ENCODE peak calls at places on chromosomes 3 and 15, in nine cellular contexts. M is adipocyte, Q is mammary epithelial cell, Z is ovary, V is heart right ventricle, F is heart left ventricle, I is IMR-90, P is cardiac fibroblast, S is astrocyte of the spinal cord. W is an unnamed sample.

GRCh38 chr15:74609938-74610301 is 5.7 kb upstream of the CLK3 start:
- DNase-seq in V (no peak), M (no peak), Q (no peak), Z (no peak), F (no peak), I (no peak), P (no peak), S (no peak), W (no peak)

GRCh38 chr15:30885814-30886213 is 17.9 kb upstream of the FAN1 start:
- DNase-seq in V (no peak), M (peak), Z (no peak), I (peak), Q (no peak), S (peak), P (peak), F (no peak), W (no peak)

GRCh38 chr3:188947401-188947982 is 224.3 kb upstream of the TPRG1 start:
- DNase-seq in Q (peak), I (peak), P (peak), M (peak), V (peak), Z (peak), S (peak), F (peak), W (peak)

GRCh38 chr3:105427332-105427731 is 60.6 kb downstream of the ALCAM start:
- DNase-seq in Q (no peak), V (no peak), F (no peak), M (no peak), I (no peak), P (no peak), Z (no peak), S (no peak), W (no peak)

GRCh38 chr3:77539014-77539413 is 499.1 kb downstream of the ROBO2 start:
- DNase-seq in S (no peak), Q (no peak), I (no peak), V (no peak), P (no peak), M (no peak), F (no peak), Z (no peak), W (no peak)

GRCh38 chr3:40843851-40844548 is 319.2 kb downstream of the ZNF621 start:
- DNase-seq in I (no peak), M (no peak), V (no peak), P (no peak), F (no peak), Q (peak), Z (peak), S (no peak), W (no peak)

GRCh38 chr3:22117091-22117490 is 366.1 kb upstream of the ZNF385D start:
- DNase-seq in P (peak), F (no peak), Q (no peak), S (no peak), I (no peak), V (no peak), Z (no peak), M (peak), W (peak)

GRCh38 chr3:8164145-8164544 is 337.5 kb upstream of the LMCD1 start:
- DNase-seq in M (no peak), Z (no peak), F (no peak), P (no peak), Q (no peak), V (no peak), S (no peak), I (no peak), W (no peak)

GRCh38 chr3:169528289-169528688 is 135.2 kb downstream of the MECOM start:
- DNase-seq in Z (no peak), V (no peak), Q (no peak), P (peak), I (peak), S (peak), F (no peak), M (peak), W (no peak)

GRCh38 chr3:26102376-26103110 is 312.7 kb downstream of the OXSM start:
- DNase-seq in Q (no peak), M (no peak), V (no peak), F (no peak), I (no peak), S (no peak), P (no peak), Z (no peak), W (no peak)

GRCh38 chr3:68915973-68916372 is 16.4 kb downstream of the TAFA4 start:
- DNase-seq in I (no peak), V (no peak), P (no peak), F (no peak), S (no peak), M (no peak), Z (no peak), Q (no peak), W (no peak)

GRCh38 chr3:16219777-16220176 is 45.0 kb downstream of the DPH3 start:
- DNase-seq in V (no peak), Q (no peak), S (no peak), P (no peak), F (no peak), Z (no peak), M (no peak), I (no peak), W (no peak)

GRCh38 chr3:189787622-189788021 is 156.4 kb downstream of the TP63 start:
- DNase-seq in F (no peak), V (no peak), S (peak), M (peak), I (peak), Z (no peak), P (peak), Q (peak), W (peak)

DNA sequence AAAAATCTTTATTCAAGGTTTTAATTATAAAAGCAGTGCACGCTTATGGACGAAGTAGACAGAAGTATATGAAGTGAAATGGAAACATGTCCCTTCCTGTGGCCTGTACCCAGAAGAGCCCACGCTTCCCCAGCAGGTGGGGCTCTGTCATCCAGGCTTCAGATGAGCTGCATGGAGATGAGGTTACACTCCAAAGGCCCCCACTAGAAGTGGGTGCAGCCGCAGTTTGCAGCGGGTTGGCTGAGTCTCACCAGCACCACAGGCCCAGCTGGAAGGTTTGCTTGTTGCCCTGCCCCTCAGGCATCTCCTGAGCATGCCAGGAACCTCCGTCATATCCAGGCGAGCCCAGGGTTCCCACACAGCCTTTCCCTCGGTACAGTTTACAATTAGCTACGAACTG is 33.1 kb downstream of the PRR20G start:
- DNase-seq in F (no peak), P (peak), S (no peak), Z (no peak), M (no peak), I (no peak), Q (peak), V (no peak), W (no peak)
- H3K4me3 ChIP-seq in F (no peak), P (no peak), S (no peak), Z (no peak), M (no peak), I (no peak), Q (no peak), V (no peak), W (no peak)

DNA sequence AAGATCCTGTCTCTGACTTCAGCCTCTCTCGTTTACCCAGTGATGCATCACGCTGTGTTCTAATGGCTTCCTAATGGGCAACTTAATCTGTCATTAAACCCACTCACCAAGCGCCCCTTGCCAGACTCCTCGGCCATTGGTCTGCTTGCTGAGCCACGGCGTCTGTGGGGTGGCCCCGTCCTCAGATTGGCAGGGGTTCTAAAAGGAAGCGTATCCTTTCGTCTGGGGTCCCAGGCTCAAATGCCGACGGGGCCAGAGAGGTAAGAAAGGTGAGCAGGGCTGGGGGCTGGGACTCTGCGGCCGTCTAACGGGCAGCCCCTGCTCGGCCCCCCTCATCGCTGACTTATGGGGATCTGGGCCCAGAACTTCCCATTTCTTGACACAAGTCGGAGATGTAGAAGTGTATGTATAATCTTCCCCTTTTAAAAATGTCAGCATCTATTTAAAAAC is 315.1 kb upstream of the PROK2 start:
- DNase-seq in S (no peak), M (no peak), F (no peak), Q (no peak), I (no peak), P (no peak), V (no peak), Z (no peak), W (no peak)
- H3K4me3 ChIP-seq in S (peak), M (peak), F (peak), Q (no peak), I (no peak), P (no peak), V (peak), Z (peak), W (peak)

GRCh38 chr3:186612721-186613636 is at the start of gene AHSG:
- DNase-seq in S (no peak), F (no peak), Q (no peak), I (no peak), Z (no peak), M (no peak), V (no peak), P (no peak), W (no peak)
- H3K4me3 ChIP-seq in S (no peak), F (no peak), Q (no peak), I (no peak), Z (no peak), M (no peak), V (no peak), P (no peak), W (no peak)

GRCh38 chr3:71919572-71919971 is 134.6 kb upstream of the PROK2 start:
- DNase-seq in Q (no peak), M (no peak), F (no peak), Z (no peak), S (no peak), P (no peak), I (no peak), V (no peak), W (no peak)

GRCh38 chr3:71912839-71913495 is 128.0 kb upstream of the PROK2 start:
- DNase-seq in Q (no peak), M (no peak), P (no peak), V (no peak), F (no peak), S (no peak), I (no peak), Z (no peak), W (no peak)

GRCh38 chr3:71916747-71917369 is 131.9 kb upstream of the PROK2 start:
- DNase-seq in P (peak), S (peak), I (peak), M (peak), F (no peak), Q (no peak), V (no peak), Z (peak), W (no peak)

GRCh38 chr3:71921036-71921435 is 136.1 kb upstream of the PROK2 start:
- DNase-seq in P (no peak), F (no peak), Q (no peak), Z (no peak), S (no peak), I (no peak), M (no peak), V (no peak), W (no peak)

GRCh38 chr3:71917540-71917939 is 132.6 kb upstream of the PROK2 start:
- DNase-seq in Z (no peak), F (no peak), I (no peak), S (no peak), Q (no peak), P (no peak), M (no peak), V (no peak), W (no peak)
- H3K4me3 ChIP-seq in Z (no peak), F (no peak), I (no peak), S (no peak), Q (no peak), P (no peak), M (no peak), V (no peak), W (no peak)

DNA sequence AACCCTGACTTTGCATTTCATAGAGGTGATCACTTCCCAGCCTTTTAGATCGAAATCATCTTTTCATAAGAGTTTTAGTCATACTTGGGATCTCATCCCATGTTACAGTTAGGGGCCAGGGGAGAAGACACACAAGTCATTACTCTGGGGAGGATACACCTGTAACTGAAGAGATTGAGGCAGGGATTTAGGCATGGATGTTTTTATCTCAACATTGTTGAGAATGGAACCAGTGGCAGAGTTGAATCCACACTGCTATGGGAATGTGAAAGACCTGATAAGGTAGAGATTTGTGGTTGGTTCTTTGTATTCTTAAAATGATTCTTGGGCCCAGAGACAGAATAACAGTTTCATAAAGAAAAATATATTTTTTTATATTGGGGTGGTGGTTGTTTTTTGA is 16.2 kb upstream of the CLEC3B start:
- DNase-seq in Z (no peak), Q (no peak), M (no peak), V (no peak), F (no peak), I (no peak), S (no peak), P (no peak), W (no peak)
- H3K4me3 ChIP-seq in Z (no peak), Q (no peak), M (no peak), V (no peak), F (no peak), I (no peak), S (no peak), P (no peak), W (no peak)

GRCh38 chr3:12192655-12193484 is 34.2 kb upstream of the TIMP4 start:
- DNase-seq in I (no peak), Q (no peak), V (no peak), Z (no peak), S (no peak), P (no peak), F (no peak), M (no peak), W (no peak)

GRCh38 chr3:12194669-12195161 is 36.0 kb upstream of the TIMP4 start:
- DNase-seq in P (peak), F (no peak), I (peak), M (peak), Q (peak), Z (no peak), V (no peak), S (no peak), W (no peak)

GRCh38 chr3:12193485-12194165 is 34.9 kb upstream of the TIMP4 start:
- DNase-seq in S (peak), V (no peak), F (no peak), Z (no peak), I (peak), P (peak), Q (peak), M (peak), W (peak)

GRCh38 chr3:12195231-12195630 is 36.5 kb upstream of the TIMP4 start:
- DNase-seq in Z (no peak), S (peak), M (peak), P (peak), F (no peak), I (peak), Q (no peak), V (no peak), W (no peak)

DNA sequence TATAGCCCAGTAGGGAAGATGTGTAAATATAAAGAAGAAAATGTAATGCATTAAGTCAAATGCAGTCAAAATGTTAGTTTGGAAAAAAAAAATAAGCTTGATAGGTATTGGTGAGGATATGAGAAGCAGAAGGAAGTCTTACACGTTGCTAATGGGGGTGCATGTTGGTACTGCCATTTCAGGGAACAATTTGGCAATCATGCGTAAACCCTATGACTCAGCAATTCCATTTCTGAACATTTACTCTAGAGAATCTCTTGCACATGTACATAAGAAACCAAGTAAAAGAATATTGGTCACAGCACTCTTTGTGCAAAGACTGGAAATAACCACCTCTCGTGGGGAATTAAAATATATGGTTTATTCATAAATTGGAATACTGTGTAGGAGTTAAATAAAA is 35.5 kb upstream of the TIMP4 start:
- DNase-seq in M (peak), P (peak), I (peak), Z (no peak), Q (peak), F (no peak), S (peak), V (no peak), W (peak)
- H3K4me3 ChIP-seq in M (peak), P (no peak), I (no peak), Z (no peak), Q (no peak), F (no peak), S (no peak), V (no peak), W (no peak)